ENCODE peak calls at places on chromosome 17, in four cellular contexts. J is tibial nerve; L is CD8-positive, alpha-beta T cell; U is PC-3. P is an unnamed sample.

GRCh38 chr17:68431661-68432071 is 25.6 kb downstream of the WIPI1 start:
- DNase-seq in J (no peak), L (peak), U (peak), P (no peak)

GRCh38 chr17:30954046-30954805 is 16.6 kb upstream of the RNF135 start:
- DNase-seq in J (no peak), L (no peak), U (no peak), P (no peak)

GRCh38 chr17:71849783-71850768 is 270.7 kb upstream of the SOX9 start:
- DNase-seq in J (no peak), L (no peak), U (no peak), P (no peak)

GRCh38 chr17:64217249-64217652 is 45.8 kb downstream of the TEX2 start:
- DNase-seq in J (no peak), L (no peak), U (no peak), P (no peak)

GRCh38 chr17:61411944-61412859 is 12.6 kb downstream of the TBX2 start:
- DNase-seq in J (peak), L (peak), U (peak), P (peak)

GRCh38 chr17:69326302-69327059 is 452 bp downstream of the ABCA5 start:
- DNase-seq in J (no peak), L (no peak), U (peak), P (no peak)

GRCh38 chr17:35816723-35817122 is 7.4 kb downstream of the TAF15 start:
- DNase-seq in J (no peak), L (no peak), U (no peak), P (no peak)

GRCh38 chr17:18944646-18945045 is 7.3 kb upstream of the SLC5A10 start:
- DNase-seq in J (no peak), L (no peak), U (no peak), P (no peak)

GRCh38 chr17:5557485-5557884 is 26.8 kb downstream of the NLRP1 start:
- DNase-seq in J (no peak), L (no peak), U (peak), P (no peak)

GRCh38 chr17:77892469-77893143 is 65.9 kb upstream of the TNRC6C start:
- DNase-seq in J (no peak), L (no peak), U (peak), P (no peak)

GRCh38 chr17:66098040-66098439 is 93.9 kb downstream of the CEP112 start:
- DNase-seq in J (no peak), L (no peak), U (peak), P (no peak)

GRCh38 chr17:40307691-40308289 is 1.2 kb upstream of the RARA start:
- DNase-seq in J (no peak), L (no peak), U (no peak), P (no peak)

GRCh38 chr17:34991606-34992005 is 11.3 kb downstream of the LIG3 start:
- DNase-seq in J (no peak), L (no peak), U (no peak), P (no peak)

GRCh38 chr17:50144845-50145531 is 5.5 kb downstream of the PPP1R9B start:
- DNase-seq in J (no peak), L (no peak), U (no peak), P (no peak)

DNA sequence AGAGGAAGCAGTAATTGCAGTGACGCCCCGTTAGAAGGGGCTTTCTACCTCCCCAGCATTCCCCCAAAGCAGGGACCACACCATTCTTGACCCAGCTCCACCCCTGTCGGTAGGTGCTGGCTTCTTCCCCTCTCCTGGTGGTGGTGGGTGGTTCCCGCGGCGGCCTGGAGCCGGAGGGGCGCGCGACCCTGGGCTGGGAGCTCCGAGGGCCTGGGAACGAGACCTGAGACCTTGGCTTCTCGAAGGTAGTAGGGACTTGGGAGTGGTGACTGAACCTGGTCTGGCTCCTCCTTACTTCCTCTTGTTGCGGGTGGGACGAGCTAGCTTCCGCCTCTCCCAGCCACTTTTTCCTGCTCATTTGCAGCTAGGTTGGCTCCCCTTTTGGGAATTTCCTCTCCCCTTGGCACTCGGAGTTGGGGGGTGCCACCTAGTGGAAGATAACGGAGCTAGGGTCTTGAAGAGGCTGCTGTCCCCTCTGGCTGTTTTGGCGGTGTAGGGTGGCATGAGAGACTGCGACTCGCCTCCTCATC is 460 bp downstream of the GRN start:
- DNase-seq in J (no peak), L (peak), U (peak), P (no peak)
- TF ChIP-seq CTCF in J (peak), L (peak), U (peak), P (peak)

DNA sequence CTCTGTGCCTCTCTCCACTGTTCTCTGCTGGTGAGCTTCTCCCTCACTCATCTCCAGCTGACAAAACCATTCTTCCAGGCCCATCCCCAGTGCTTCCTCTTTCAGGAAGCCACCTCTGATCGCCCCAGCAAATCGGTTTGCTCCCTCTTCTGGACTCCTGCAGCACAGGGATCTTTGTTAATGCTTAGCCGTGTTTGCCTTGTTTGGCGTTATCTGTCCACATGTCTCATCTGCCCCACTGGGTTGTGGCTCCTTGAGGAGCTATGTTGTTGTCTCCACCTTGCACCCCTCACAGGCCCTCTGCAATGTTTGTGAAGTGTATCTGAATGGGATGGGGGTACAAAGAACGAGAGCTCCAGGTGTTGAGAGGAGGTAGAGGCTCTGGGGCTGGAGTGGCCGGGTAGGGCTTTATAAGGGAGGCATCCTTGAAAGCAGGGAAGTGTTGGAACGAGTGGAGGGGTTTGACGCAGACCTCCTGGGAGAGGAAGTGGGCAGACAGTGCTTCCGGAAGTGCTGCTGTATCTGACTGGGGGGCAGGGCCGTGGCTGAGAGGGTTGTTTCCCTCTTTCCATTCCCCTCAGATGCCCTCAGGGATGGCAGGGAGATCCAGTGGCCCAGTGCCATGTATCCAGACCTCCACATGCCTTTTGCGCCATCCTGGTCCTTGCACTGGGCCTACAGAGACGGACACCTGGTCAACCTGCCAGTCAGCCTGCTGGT is 27.8 kb downstream of the CASKIN2 start:
- DNase-seq in J (no peak), L (peak), U (no peak), P (no peak)
- TF ChIP-seq CTCF in J (no peak), L (no peak), U (no peak), P (no peak)

GRCh38 chr17:73338566-73339247 is 26.9 kb upstream of the CDC42EP4 start:
- DNase-seq in J (no peak), L (no peak), U (no peak), P (no peak)

GRCh38 chr17:73341350-73342056 is 29.7 kb upstream of the CDC42EP4 start:
- DNase-seq in J (no peak), L (no peak), U (no peak), P (no peak)

GRCh38 chr17:73338050-73338491 is 26.3 kb upstream of the CDC42EP4 start:
- DNase-seq in J (no peak), L (no peak), U (no peak), P (no peak)

GRCh38 chr17:73342057-73342522 is 30.3 kb upstream of the CDC42EP4 start:
- DNase-seq in J (peak), L (no peak), U (peak), P (no peak)

DNA sequence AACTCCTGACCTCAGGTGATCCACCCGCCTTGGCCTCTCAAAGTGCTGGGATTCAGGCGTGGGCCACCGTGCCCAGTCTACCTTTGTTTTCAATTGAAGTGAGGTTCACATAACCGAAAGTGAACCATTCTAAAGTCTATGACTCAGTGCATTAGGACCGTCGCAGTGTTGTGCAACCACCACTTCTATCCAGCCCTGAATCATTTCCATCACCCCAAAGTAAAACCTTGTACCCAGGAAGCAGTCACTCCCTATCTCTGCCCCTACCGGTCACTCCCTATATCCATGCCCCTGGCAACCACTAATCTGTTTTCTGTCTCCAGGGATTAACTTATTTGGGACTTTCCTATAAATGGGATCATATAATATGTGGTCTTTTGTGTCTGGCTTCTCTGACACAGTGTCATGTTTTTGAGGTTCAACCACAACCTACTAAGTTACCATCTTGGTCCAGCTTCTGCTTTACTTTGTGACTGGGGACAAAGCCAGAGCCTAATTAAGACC is 28.3 kb upstream of the CDC42EP4 start:
- DNase-seq in J (no peak), L (no peak), U (peak), P (no peak)
- TF ChIP-seq CTCF in J (peak), L (no peak), U (peak), P (no peak)

DNA sequence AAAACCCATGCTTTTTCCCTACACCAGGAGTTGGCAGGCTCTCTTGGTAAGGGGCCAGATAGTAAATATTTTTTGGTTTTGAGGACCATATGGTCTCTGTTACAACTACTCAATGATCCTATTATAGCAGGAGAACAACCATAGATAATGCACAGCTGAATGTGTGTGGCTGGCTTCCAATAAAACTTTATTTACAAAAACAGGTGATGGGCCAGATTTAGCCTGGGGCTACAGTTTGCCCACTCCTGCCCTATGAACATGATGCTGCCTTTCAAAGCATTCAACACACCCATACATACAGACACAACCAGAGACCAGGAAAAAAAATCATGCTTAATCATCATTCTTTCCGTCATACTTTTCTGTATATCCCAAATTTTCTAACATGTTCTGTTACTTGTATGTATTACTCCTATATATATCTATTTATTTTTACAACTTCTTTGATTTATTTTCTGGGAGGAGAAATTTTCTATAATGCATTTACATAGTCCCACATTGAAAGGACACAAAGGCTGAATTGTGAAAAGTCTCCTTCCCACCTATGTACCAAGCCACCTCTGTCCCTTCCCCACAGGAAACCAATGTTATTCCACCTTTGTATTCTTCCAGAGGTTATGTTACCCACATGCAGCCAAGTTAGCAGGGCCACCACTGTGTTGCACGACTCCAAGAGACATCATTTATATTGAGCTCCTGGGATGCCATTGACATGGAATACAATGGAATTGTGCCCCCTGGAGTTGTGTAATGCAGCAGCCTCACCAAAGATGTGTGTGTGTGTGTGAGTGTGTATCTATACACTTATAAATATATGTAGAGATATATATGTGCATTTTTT is 21.9 kb upstream of the MSI2 start:
- DNase-seq in J (no peak), L (no peak), U (no peak), P (no peak)
- TF ChIP-seq CTCF in J (no peak), L (no peak), U (peak), P (no peak)

GRCh38 chr17:82317394-82318168 is at the start of gene CD7:
- DNase-seq in J (no peak), L (peak), U (no peak), P (no peak)
- TF ChIP-seq CTCF in J (no peak), L (no peak), U (no peak), P (no peak)

P was measured in mesothelial cell of epicardium.